ENCODE peak calls at places on chromosomes 3 and 15, in nine cellular contexts. Y is CD4-positive, alpha-beta memory T cell; N is neural progenitor cell; E is sigmoid colon; L is mucosa of descending colon; H is SJSA1; V is IMR-90; D is ovary; Z is OCI-LY7. M is an unnamed sample.
A peak's percentile ranks its signal among the peaks of the same experiment; 100 is the strongest.

GRCh38 chr3:122265937-122266336 is 59.1 kb upstream of the CSTA start:
- DNase-seq in N (no peak), H (no peak), E (no peak), L (no peak), D (no peak), Z (no peak), Y (no peak), V (no peak), M (no peak)

GRCh38 chr3:101780661-101781060 is 1.6 kb downstream of the NXPE3 start:
- DNase-seq in V (peak; percentile 91), Y (no peak), Z (no peak), L (peak; percentile 16), H (peak; percentile 51), N (peak; percentile 9), E (no peak), D (no peak), M (no peak)

GRCh38 chr3:30435950-30436349 is 170.5 kb upstream of the TGFBR2 start:
- DNase-seq in Y (peak; percentile 22), H (no peak), Z (no peak), D (no peak), E (no peak), V (no peak), L (no peak), N (no peak), M (peak; percentile 57)

GRCh38 chr15:70090436-70091291 is 7.1 kb downstream of the TLE3 start:
- DNase-seq in Z (no peak), H (no peak), D (no peak), E (no peak), N (no peak), Y (no peak), V (no peak), L (peak; percentile 64), M (no peak)

GRCh38 chr3:161560006-161560637 is 63.5 kb downstream of the OTOL1 start:
- DNase-seq in H (no peak), V (peak; percentile 7), L (peak; percentile 27), Z (peak; percentile 12), E (peak; percentile 63), D (no peak), N (peak; percentile 83), Y (no peak), M (no peak)

GRCh38 chr3:139265131-139266016 is 78.4 kb upstream of the MRPS22 start:
- DNase-seq in E (no peak), V (no peak), H (no peak), D (no peak), Z (no peak), L (no peak), Y (no peak), N (no peak), M (no peak)

GRCh38 chr3:99842826-99843589 is 25.3 kb downstream of the CMSS1 start:
- DNase-seq in N (peak; percentile 41), Y (no peak), E (no peak), D (no peak), V (peak; percentile 73), H (no peak), Z (peak; percentile 10), L (peak; percentile 24), M (peak; percentile 42)

GRCh38 chr15:41557673-41558399 is 1.2 kb upstream of the TYRO3 start:
- DNase-seq in L (peak; percentile 57), H (peak; percentile 80), Y (peak; percentile 84), E (peak; percentile 78), V (peak; percentile 67), Z (peak; percentile 77), D (peak; percentile 90), N (peak; percentile 90), M (peak; percentile 62)

GRCh38 chr3:23829242-23829934 is 23.6 kb downstream of the UBE2E1 start:
- DNase-seq in D (no peak), Z (peak; percentile 64), L (no peak), N (no peak), V (no peak), E (no peak), Y (no peak), H (no peak), M (no peak)

GRCh38 chr3:53231532-53232511 is 24.0 kb downstream of the TKT start:
- DNase-seq in Y (no peak), E (no peak), D (peak; percentile 13), L (no peak), H (no peak), N (no peak), Z (no peak), V (no peak), M (no peak)

GRCh38 chr3:129326591-129326990 is 47.9 kb downstream of the HMCES start:
- DNase-seq in Y (no peak), D (no peak), Z (no peak), L (no peak), E (no peak), N (no peak), V (no peak), H (no peak), M (no peak)

DNA sequence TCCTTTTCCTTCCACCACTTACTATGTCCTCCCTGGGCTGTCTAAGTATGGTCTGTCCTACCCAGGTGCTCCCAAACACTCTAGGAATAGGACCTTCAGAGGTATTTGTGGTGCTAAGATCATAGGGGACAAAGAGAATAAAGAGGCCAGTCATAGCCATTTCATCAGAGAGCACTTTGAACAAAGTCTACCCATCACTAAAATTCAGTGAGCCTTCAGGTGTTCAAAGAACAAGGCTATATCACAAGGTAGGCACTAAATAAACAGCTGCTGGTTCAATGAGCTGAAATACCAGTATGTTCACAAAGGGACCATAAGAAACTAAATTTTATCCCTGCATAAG is 38.8 kb downstream of the NBEAL2 start:
- DNase-seq in N (no peak), L (no peak), E (no peak), H (no peak), Y (no peak), V (no peak), D (no peak), Z (no peak), M (no peak)
- H3K36me3 ChIP-seq in N (no peaks in the 10 kb centered on the region), L (no peaks in the 10 kb centered on the region), E (peaks cover 31% of the 10 kb centered on the region), H (peaks cover 65% of the 10 kb centered on the region), Y (peaks cover 6% of the 10 kb centered on the region), V (peaks cover 25% of the 10 kb centered on the region), D (no peaks in the 10 kb centered on the region), Z (peaks cover 86% of the 10 kb centered on the region), M (peaks cover 39% of the 10 kb centered on the region)

GRCh38 chr15:25435474-25436243 is 3.2 kb downstream of the UBE3A start:
- DNase-seq in E (no peak), L (no peak), Y (no peak), D (no peak), V (peak; percentile 24), N (no peak), H (no peak), Z (no peak), M (no peak)

GRCh38 chr15:25438601-25439455 is at the start of gene UBE3A:
- DNase-seq in E (peak; percentile 95), H (peak; percentile 90), D (peak; percentile 95), Y (peak; percentile 89), V (peak; percentile 91), L (peak; percentile 90), Z (peak; percentile 94), N (peak; percentile 96), M (peak; percentile 77)

GRCh38 chr15:25437751-25438600 is 848 bp downstream of the UBE3A start:
- DNase-seq in V (peak; percentile 40), E (peak; percentile 74), Z (peak; percentile 80), H (peak; percentile 72), L (peak; percentile 62), Y (peak; percentile 36), D (peak; percentile 72), N (peak; percentile 90), M (peak; percentile 33)

GRCh38 chr15:25439456-25439836 is 622 bp upstream of the UBE3A start:
- DNase-seq in E (no peak), V (peak; percentile 10), D (no peak), N (no peak), H (no peak), Z (peak; percentile 48), Y (no peak), L (peak; percentile 68), M (no peak)

DNA sequence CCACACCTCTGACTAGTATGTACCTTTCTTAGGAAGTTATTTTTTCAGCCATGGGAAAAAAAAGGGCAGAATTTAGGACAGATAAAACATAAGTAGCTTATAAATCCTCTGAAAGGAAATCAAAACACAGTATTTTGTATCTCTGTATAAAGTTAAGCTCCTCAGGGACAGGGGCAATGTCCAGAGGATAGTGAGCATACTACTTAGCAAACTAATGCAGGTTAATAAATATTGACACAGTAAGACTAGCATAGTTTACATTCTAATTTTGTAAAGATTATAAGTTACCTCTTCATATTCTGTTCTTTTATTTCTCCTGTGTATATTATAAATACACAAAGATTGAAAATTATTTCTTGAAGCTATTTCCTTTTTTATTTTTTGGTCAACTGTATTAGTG is 2.1 kb downstream of the UBE3A start:
- DNase-seq in Z (no peak), H (no peak), Y (no peak), N (no peak), E (no peak), L (no peak), D (no peak), V (no peak), M (no peak)
- H3K4me1 ChIP-seq in Z (peaks cover 40% of the 10 kb centered on the region), H (peaks cover 12% of the 10 kb centered on the region), Y (peaks cover 62% of the 10 kb centered on the region), N (peaks cover 23% of the 10 kb centered on the region), E (peaks cover 38% of the 10 kb centered on the region), L (peaks cover 23% of the 10 kb centered on the region), D (peaks cover 5% of the 10 kb centered on the region), V (peaks cover 3% of the 10 kb centered on the region), M (peaks cover 40% of the 10 kb centered on the region)

DNA sequence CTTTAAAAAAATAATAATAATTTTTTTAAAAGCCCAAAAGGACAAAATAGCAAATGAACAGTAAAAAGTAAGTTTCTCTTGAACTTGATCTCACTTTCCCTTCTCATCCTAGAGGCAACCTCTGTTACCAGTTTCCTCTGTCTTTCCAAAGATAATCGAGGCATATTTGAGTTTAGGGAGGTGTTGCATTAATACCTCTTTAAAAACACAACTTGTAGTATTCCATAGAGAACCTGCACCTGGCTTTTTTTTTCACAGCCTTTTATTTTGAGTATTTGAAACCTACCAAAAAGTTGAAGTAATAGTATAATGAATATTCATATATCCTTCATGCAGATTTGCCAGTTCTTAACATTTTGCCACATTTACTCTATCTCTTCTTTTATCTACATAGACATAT is 9.1 kb downstream of the CSK start:
- DNase-seq in D (no peak), H (no peak), E (no peak), N (no peak), V (no peak), Z (no peak), L (no peak), Y (no peak), M (no peak)
- H3K4me3 ChIP-seq in D (no peak overlapping the region), H (no peak overlapping the region), E (no peak overlapping the region), N (no peak overlapping the region), V (no peak overlapping the region), Z (peak overlapping the region; percentile 97), L (no peak overlapping the region), Y (no peak overlapping the region), M (peak overlapping the region; percentile 85)

GRCh38 chr15:48424076-48424475 is 92.8 kb downstream of the DUT start:
- DNase-seq in D (no peak), E (no peak), V (peak; percentile 72), Y (no peak), Z (no peak), L (no peak), N (no peak), H (no peak), M (no peak)

GRCh38 chr15:48421362-48421761 is 90.1 kb downstream of the DUT start:
- DNase-seq in Y (no peak), N (no peak), Z (no peak), L (no peak), V (no peak), D (no peak), E (no peak), H (no peak), M (no peak)

GRCh38 chr15:48422401-48422800 is 91.2 kb downstream of the DUT start:
- DNase-seq in N (no peak), H (no peak), D (no peak), L (no peak), Y (no peak), E (no peak), V (no peak), Z (no peak), M (no peak)

GRCh38 chr15:48425051-48425450 is 93.8 kb downstream of the DUT start:
- DNase-seq in H (no peak), V (no peak), L (no peak), D (no peak), Y (no peak), Z (no peak), N (no peak), E (no peak), M (no peak)

GRCh38 chr15:48423342-48423741 is 92.1 kb downstream of the DUT start:
- DNase-seq in D (no peak), Z (no peak), Y (no peak), H (no peak), V (no peak), L (no peak), E (no peak), N (no peak), M (no peak)
- H3K36me3 ChIP-seq in D (peaks cover 2% of the 10 kb centered on the region), Z (no peaks in the 10 kb centered on the region), Y (no peaks in the 10 kb centered on the region), H (peaks cover 97% of the 10 kb centered on the region), V (peaks cover 62% of the 10 kb centered on the region), L (no peaks in the 10 kb centered on the region), E (no peaks in the 10 kb centered on the region), N (no peaks in the 10 kb centered on the region), M (no peaks in the 10 kb centered on the region)